ENCODE peak calls at places on chromosome X, in four cellular contexts. S is suprapubic skin, F is aorta, M is upper lobe of right lung. I is an unnamed sample.

GRCh38 chrX:39678914-39679313 is 418.8 kb downstream of the BCOR start:
- DNase-seq in F (no peak), S (no peak), M (no peak), I (no peak)

GRCh38 chrX:45515262-45516215 is 314.9 kb upstream of the DIPK2B start:
- DNase-seq in F (peak; percentile 82), M (peak; percentile 68), S (peak; percentile 86), I (no peak)

GRCh38 chrX:31508338-31508737 is 436.5 kb upstream of the FTHL17 start:
- DNase-seq in F (no peak), S (no peak), M (no peak), I (peak; percentile 29)

GRCh38 chrX:13162772-13163171 is 118.4 kb upstream of the FAM9C start:
- DNase-seq in F (no peak), S (no peak), M (no peak), I (no peak)

GRCh38 chrX:133677123-133678063 is 262.1 kb upstream of the GPC4 start:
- DNase-seq in F (no peak), M (no peak), S (no peak), I (no peak)

GRCh38 chrX:23885803-23886202 is 21.9 kb downstream of the APOO start:
- DNase-seq in F (no peak), M (no peak), S (no peak), I (no peak)

GRCh38 chrX:74422576-74423288 is 1.4 kb downstream of the SLC16A2 start:
- DNase-seq in S (peak; percentile 73), F (peak; percentile 79), M (peak; percentile 75), I (peak; percentile 82)

GRCh38 chrX:134416106-134416505 is 43.9 kb upstream of the HPRT1 start:
- DNase-seq in S (no peak), M (no peak), F (no peak), I (no peak)

GRCh38 chrX:123860506-123860840 is 620 bp downstream of the XIAP start:
- DNase-seq in S (no peak), F (no peak), M (no peak), I (no peak)

GRCh38 chrX:17736478-17736855 is 826 bp upstream of the SCML1 start:
- DNase-seq in M (no peak), F (no peak), S (no peak), I (no peak)

GRCh38 chrX:78322863-78323262 is 4.5 kb downstream of the CYSLTR1 start:
- DNase-seq in M (no peak), S (no peak), F (no peak), I (no peak)

GRCh38 chrX:39337461-39337860 is 536.2 kb downstream of the MID1IP1 start:
- DNase-seq in F (no peak), S (no peak), M (no peak), I (no peak)

GRCh38 chrX:107154787-107155620 is 36.4 kb upstream of the RBM41 start:
- DNase-seq in M (no peak), S (no peak), F (no peak), I (no peak)

GRCh38 chrX:68354869-68355628 is 78.2 kb downstream of the OPHN1 start:
- DNase-seq in M (no peak), F (no peak), S (no peak), I (no peak)

GRCh38 chrX:54551801-54552200 is 21.8 kb downstream of the GNL3L start:
- DNase-seq in F (no peak), S (no peak), M (no peak), I (no peak)

GRCh38 chrX:69618803-69619202 is 2.9 kb downstream of the EDA start:
- DNase-seq in S (no peak), F (no peak), M (no peak), I (no peak)

DNA sequence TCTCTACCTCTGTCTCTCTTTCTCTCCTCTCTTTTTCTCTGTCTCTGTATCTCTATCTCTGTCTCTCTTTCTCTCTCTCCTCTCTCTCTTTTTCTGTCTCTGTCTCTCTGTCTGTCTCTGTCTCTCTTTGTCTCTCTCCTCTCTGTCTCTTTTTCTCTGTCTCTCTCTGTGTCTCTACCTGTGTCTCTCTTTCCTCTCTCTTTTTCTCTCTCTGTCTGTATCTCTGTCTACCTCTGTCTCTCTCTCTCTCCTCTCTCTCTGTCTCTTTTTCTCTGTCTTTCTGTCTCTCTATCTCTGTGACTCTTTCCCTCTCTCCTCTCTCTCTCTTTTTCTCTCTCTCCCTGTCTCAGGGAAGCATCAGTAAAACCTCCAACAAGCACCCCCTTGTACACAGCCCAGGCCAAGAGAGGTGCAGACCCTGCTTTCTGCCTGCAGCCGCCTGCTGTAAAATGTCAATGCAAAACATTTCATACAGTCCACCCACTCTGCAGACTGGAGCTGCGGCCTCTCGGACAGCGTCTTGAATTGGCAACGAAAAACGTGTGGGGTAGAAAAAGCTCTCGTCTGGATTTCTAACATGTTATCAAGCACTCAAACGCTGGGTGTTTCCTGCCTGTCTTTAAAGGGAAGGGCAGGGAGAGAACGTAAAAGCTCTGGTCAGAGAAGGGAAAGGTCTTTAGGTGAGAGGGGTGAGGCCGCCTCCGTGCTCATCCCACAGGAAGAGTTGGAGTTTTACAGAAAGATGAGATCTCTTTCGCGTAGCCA is 3.7 kb upstream of the SHOX start:
- DNase-seq in M (no peak), F (no peak), S (no peak), I (peak; percentile 17)
- H3K4me3 ChIP-seq in M (no peak overlapping the region), F (no peak overlapping the region), S (no peak overlapping the region), I (peak overlapping the region; percentile 25)

DNA sequence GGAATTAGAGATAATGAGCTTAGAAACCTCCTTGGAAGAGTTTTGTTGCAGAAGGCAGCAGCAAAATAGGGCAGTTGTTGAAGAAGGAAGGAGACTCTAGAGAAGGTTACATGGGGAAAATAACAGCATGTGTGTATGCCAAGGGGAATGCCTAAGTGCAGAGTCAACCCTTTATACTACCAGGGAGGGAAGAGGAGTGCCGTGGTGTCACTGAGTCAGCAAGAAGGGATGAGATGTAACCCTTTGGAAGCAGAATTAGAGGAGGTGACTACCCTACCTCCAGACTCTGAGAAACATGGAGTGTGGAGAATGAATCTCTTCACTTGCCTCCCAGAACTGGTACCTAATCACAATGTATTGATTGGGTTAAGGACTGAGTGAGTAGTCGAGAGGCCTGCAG is 6.7 kb upstream of the GABRE start:
- DNase-seq in S (no peak), F (no peak), M (no peak), I (no peak)
- H3K27ac ChIP-seq in S (no peak overlapping the region), F (no peak overlapping the region), M (no peak overlapping the region), I (no peak overlapping the region)

DNA sequence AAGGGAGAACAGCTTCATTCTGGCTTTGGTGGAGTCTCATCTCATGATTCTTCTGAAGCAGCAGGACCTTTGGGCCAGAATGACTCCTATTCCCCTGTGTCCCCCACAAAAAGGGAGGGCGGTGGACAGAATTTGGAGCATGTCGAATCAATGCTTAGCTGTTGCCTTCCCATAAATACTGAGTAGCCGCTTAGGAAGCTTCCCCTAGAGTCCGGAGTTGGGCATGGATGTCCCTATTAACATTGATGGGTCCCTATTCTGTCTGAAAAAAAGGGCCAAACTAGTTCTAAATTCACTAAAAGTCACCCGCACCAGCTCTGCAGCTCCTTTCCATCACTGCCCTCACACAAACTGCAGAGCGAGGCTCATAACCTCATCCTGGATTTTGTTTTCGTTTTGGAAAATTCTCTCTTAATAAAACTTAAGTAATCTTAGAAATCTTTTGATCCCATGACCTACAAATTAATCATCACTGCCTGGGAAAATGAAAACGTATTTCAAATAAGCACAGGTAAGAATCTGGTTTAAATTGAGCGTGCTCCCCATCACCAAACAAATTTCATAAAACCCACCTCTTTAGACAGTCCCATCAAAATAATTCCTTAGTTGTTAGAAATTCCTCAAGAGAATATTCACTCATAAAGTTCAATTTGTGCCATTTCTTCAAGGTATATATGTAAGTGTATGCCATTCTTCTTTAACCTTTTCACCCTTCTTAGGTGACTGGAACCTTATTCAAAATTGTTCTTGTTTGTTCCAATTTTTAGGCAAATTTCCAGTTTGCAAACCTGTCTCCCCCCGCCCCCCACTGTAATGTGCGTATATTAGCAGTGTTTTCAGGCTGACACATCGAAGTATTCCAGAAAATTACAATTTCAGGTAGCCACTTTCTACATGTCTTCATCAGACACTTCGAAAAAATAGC is 53.3 kb upstream of the NKAP start:
- DNase-seq in F (no peak), M (no peak), S (no peak), I (no peak)
- H3K27me3 ChIP-seq in F (no peaks in the 10 kb centered on the region), M (peaks cover 74% of the 10 kb centered on the region), S (peaks cover 99% of the 10 kb centered on the region), I (peaks cover 25% of the 10 kb centered on the region)

DNA sequence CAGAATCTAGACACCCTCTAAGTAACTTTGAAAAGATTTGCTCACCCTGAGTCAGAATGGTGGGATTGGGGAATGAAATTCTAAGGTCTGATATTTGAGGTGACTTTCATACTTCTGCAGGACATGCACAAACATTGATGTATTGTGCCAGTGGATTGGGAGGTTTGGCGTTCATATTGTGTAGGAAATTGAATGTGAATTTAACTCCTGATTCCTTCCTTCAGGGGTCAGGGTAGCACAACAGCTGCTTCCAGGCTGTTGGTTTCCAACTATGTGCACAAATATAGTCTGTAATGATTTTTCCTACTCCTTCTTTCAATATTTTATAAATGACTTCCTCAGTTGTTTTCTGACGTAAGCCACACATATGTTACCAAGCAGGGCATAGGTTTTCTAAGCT is 3.1 kb downstream of the IL1RAPL1 start:
- DNase-seq in F (no peak), S (no peak), M (no peak), I (no peak)
- H3K4me3 ChIP-seq in F (no peak overlapping the region), S (no peak overlapping the region), M (no peak overlapping the region), I (no peak overlapping the region)

GRCh38 chrX:105120460-105120859 is 100.0 kb downstream of the TEX13A start:
- DNase-seq in S (no peak), M (no peak), F (no peak), I (no peak)

GRCh38 chrX:105117621-105118020 is 102.9 kb downstream of the TEX13A start:
- DNase-seq in M (no peak), F (no peak), S (no peak), I (no peak)

GRCh38 chrX:105114554-105115130 is 105.9 kb downstream of the TEX13A start:
- DNase-seq in M (no peak), F (no peak), S (no peak), I (no peak)

DNA sequence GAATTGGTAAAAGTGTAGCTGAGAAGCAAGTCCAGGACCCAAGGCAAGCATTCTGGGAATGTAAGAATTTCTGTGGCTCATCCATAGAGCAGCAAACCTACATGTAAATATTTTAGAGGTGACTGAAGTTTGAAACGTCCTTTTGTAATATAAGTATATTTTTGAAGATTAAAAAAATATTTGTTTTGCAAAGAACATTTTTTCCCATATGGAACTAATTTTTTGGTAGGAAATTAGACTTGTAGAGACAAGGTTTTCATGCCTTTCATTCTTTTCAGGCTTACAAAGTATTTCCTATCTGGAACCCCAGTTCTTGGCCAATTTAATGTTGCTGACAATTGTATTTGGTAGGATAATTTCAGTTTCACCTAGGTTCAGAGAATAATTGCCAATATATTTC is 104.0 kb downstream of the TEX13A start:
- DNase-seq in S (no peak), F (no peak), M (no peak), I (no peak)
- H3K27ac ChIP-seq in S (no peak overlapping the region), F (no peak overlapping the region), M (no peak overlapping the region), I (no peak overlapping the region)

GRCh38 chrX:153881281-153881680 is 4.7 kb downstream of the L1CAM start:
- DNase-seq in M (no peak), F (no peak), S (no peak), I (no peak)
- H3K27me3 ChIP-seq in M (peaks cover 12% of the 10 kb centered on the region), F (no peaks in the 10 kb centered on the region), S (peaks cover 78% of the 10 kb centered on the region), I (no peaks in the 10 kb centered on the region)

GRCh38 chrX:118493653-118494297 is 1.8 kb upstream of the DOCK11 start:
- DNase-seq in M (no peak), S (no peak), F (no peak), I (no peak)

GRCh38 chrX:118497180-118497814 is 1.7 kb downstream of the DOCK11 start:
- DNase-seq in M (no peak), F (no peak), S (no peak), I (no peak)

GRCh38 chrX:118495958-118496762 is 545 bp downstream of the DOCK11 start:
- DNase-seq in S (peak; percentile 72), M (peak; percentile 81), F (peak; percentile 77), I (peak; percentile 43)

GRCh38 chrX:118496763-118497079 is 1.1 kb downstream of the DOCK11 start:
- DNase-seq in F (no peak), S (no peak), M (no peak), I (peak; percentile 9)

GRCh38 chrX:118495061-118495921 is at the start of gene DOCK11:
- DNase-seq in M (peak; percentile 91), S (peak; percentile 90), F (peak; percentile 92), I (peak; percentile 84)
- H3K4me3 ChIP-seq in M (peak within 1 kb of the TSS; percentile 62), S (peak within 1 kb of the TSS; percentile 70), F (peak within 1 kb of the TSS; percentile 70), I (peak within 1 kb of the TSS; percentile 82)